ENCODE peak calls at places on chromosome 12, in five cellular contexts. W, Z, I, E and H are unnamed samples.

GRCh38 chr12:121494093-121494787 is 86.6 kb downstream of the KDM2B start:
- DNase-seq in W (peak; percentile 52), Z (peak; percentile 48), I (no peak), E (peak; percentile 66), H (peak; percentile 25)

GRCh38 chr12:48121522-48121921 is 2.4 kb downstream of the PFKM start:
- DNase-seq in W (no peak), Z (no peak), I (no peak), E (no peak), H (no peak)

GRCh38 chr12:25771062-25771461 is 187.4 kb upstream of the RASSF8 start:
- DNase-seq in W (no peak), Z (peak; percentile 45), I (no peak), E (no peak), H (no peak)

GRCh38 chr12:62713190-62713589 is 221.8 kb downstream of the PPM1H start:
- DNase-seq in W (no peak), Z (no peak), I (no peak), E (no peak), H (no peak)

GRCh38 chr12:72647139-72647538 is 375.0 kb downstream of the TRHDE start:
- DNase-seq in W (no peak), Z (no peak), I (no peak), E (no peak), H (no peak)

GRCh38 chr12:94793191-94793595 is 142.8 kb upstream of the TMCC3 start:
- DNase-seq in W (no peak), Z (no peak), I (no peak), E (no peak), H (peak; percentile 29)

GRCh38 chr12:25056486-25057130 is 107.7 kb upstream of the BCAT1 start:
- DNase-seq in W (no peak), Z (no peak), I (no peak), E (no peak), H (no peak)

GRCh38 chr12:64709429-64709828 is 49.8 kb downstream of the GNS start:
- DNase-seq in W (no peak), Z (no peak), I (no peak), E (no peak), H (no peak)

GRCh38 chr12:93970892-93971688 is 177.3 kb upstream of the PLXNC1 start:
- DNase-seq in W (no peak), Z (no peak), I (no peak), E (no peak), H (no peak)

GRCh38 chr12:111291357-111291756 is 77.5 kb downstream of the PHETA1 start:
- DNase-seq in W (no peak), Z (no peak), I (no peak), E (no peak), H (no peak)

GRCh38 chr12:124769166-124769530 is 94.5 kb downstream of the SCARB1 start:
- DNase-seq in W (no peak), Z (peak; percentile 68), I (no peak), E (no peak), H (no peak)

GRCh38 chr12:7042847-7043246 is 17.7 kb upstream of the C1S start:
- DNase-seq in W (peak; percentile 70), Z (peak; percentile 64), I (no peak), E (peak; percentile 28), H (no peak)

GRCh38 chr12:100127766-100128508 is 14.7 kb downstream of the BLTP3B start:
- DNase-seq in W (peak; percentile 80), Z (peak; percentile 76), I (peak; percentile 88), E (no peak), H (no peak)

GRCh38 chr12:66446276-66446675 is 144.0 kb downstream of the HELB start:
- DNase-seq in W (no peak), Z (no peak), I (no peak), E (no peak), H (no peak)

GRCh38 chr12:110501378-110501721 is 561 bp downstream of the VPS29 start:
- DNase-seq in W (peak; percentile 36), Z (peak; percentile 28), I (no peak), E (peak; percentile 27), H (no peak)

GRCh38 chr12:6962285-6963015 is 8.0 kb downstream of the PHB2 start:
- DNase-seq in W (no peak), Z (no peak), I (no peak), E (no peak), H (peak; percentile 47)

DNA sequence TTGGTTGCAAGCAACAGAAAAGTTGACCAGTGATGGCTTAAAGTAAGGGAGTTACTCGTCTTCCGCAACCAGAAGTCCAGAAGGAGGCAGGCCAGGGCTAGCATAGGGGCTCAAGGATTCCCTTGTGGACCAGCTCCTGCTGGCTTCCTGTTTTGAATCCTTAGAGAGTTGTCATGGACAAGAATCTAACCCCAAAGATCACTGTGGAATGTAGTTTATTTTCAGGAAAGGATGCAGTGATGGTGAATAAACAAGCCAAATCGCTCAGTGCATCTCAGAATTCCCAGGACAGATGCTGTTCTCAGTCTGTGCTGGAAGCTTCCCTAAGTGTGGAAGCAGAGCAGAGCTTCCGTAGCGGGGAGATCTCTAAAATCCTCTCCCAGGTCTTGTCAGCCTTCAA is 311.3 kb downstream of the C12orf75 start:
- DNase-seq in W (no peak), Z (no peak), I (no peak), E (no peak), H (no peak)
- TF ChIP-seq CTCF in W (no peak), Z (no peak), I (no peak), E (no peak), H (no peak)

GRCh38 chr12:38053113-38053512 is 263.5 kb upstream of the ALG10B start:
- DNase-seq in W (no peak), Z (no peak), I (no peak), E (no peak), H (no peak)

GRCh38 chr12:38056701-38057689 is 259.6 kb upstream of the ALG10B start:
- DNase-seq in W (no peak), Z (no peak), I (no peak), E (no peak), H (no peak)

DNA sequence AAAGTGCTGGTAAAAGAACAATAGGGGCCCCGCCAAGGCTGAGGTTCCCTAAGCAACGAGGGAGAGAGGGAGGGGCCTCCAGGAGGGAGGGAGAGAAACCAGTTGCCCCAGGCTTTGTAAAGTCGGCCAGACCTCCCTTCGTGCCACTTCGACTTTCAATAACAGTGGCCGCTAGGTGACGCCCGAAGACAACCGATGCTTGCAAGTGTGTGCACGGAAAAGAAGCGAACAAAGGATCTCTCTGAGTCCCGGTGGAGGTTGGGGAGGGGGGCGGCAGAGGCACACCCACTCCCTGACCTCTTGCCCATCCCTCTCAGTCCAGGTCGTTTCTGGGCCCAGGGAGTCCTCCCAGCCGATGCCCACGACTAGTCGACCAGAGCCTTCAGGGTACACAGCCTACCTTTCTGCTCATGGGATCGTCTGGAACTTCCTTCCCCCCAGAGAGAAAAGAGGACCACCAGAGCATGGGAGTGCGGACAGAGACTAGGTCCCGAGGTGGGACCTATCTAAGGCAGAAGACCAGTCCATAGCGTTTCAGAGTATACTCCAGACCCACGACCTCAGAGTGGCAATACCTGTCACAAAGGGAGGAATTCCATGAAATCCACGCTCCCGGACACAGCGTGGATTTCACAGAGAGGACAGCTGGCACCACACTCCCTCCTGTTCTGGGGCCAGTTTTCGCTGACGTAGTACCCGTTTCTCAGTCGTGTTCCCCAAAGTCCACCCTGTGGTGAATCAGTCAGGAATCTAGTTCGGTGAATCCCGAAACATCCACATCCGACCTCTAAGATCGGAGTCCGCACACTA is 262.7 kb upstream of the ALG10B start:
- DNase-seq in W (no peak), Z (no peak), I (peak; percentile 17), E (peak; percentile 3), H (no peak)
- TF ChIP-seq CTCF in W (no peak), Z (no peak), I (peak; percentile 6), E (no peak), H (no peak)

DNA sequence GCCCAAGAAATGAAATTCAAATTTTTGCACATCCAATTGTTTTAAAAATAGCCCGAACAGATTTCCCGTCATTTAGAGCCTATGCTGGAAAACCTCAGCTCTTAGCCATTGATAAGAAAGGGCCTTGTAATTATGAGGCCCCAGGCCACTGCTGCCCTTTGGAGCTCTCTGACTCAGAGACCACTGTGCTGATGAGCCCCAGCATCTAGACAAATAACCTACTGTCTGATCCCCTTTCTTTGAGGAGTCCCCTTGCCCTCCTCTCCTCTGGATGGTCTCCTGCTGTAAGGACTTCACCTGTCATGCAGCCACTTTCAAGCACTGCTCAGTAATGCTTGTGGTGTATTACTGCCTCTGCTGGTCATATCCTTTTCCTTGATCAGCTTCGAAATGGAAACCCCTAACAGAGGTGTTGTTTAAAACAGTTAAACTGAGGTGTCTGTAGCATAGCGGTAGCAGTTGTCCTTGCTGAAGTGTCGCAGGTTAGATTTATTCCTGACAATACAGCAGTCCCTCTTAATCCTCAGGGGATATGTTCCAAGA is 159.9 kb upstream of the SRRM4 start:
- DNase-seq in W (no peak), Z (no peak), I (no peak), E (no peak), H (no peak)
- TF ChIP-seq CTCF in W (no peak), Z (no peak), I (no peak), E (no peak), H (no peak)

DNA sequence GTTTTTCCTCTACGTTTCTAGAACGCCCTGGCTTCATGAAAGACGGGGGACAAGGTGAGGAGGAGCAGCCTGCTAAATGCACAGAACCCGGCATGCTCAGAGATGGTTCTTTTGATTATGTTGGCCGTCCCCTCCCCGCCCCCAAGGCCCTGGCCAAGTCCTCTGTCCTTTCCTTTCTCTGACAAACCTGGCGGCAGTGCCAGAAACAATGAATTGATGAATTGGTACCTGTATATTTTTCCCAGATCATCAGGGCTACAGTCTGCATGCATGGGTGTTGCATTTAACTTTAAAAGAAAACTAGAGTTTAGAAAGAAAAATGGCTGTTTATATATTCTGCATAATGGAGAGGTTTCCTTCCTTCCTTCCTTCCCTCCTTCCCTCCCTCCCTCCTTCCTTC is 29.0 kb downstream of the GPRC5D start:
- DNase-seq in W (no peak), Z (no peak), I (no peak), E (no peak), H (no peak)
- TF ChIP-seq CTCF in W (no peak), Z (no peak), I (no peak), E (no peak), H (no peak)

DNA sequence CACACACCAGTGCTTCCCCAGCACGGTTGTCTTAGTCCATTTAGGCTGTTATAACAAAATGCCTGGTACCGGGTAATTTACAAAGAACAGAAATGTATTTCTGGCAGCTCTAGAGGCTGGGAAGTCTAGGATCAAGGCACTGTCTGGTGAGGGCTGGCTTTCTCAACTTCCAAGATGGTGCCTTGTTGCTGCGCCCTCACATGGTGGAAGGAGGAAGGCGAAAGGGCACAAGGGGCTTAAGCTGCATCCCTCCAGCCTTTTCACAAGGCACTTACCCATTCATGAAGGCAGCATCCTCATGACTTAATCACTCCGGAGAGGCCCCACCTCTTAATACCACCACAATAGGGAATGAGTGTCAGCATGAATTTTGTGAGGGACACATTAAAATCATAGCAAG is 155.5 kb downstream of the SLC15A5 start:
- DNase-seq in W (no peak), Z (no peak), I (no peak), E (no peak), H (no peak)
- TF ChIP-seq CTCF in W (no peak), Z (no peak), I (no peak), E (peak; percentile 9), H (no peak)